ENCODE peak calls at places on chromosomes 7 and 10, in seven cellular contexts. One of them, this sample, is unnamed. For H3K9me3, the result is how much of the 10 kb centered on the place peaks cover.

GRCh38 chr10:90927293-90927692 is 6.4 kb upstream of the ANKRD1 start:
- DNase-seq in CD4-positive, alpha-beta T cell: no peak
- DNase-seq in uterus: no peak
- DNase-seq in GM23248: no peak
- DNase-seq in CD4-positive, alpha-beta memory T cell: no peak
- DNase-seq in left lung: no peak
- DNase-seq in H9: no peak
- DNase-seq in this sample: no peak

GRCh38 chr7:27756298-27756697 is 16.3 kb downstream of the TAX1BP1 start:
- DNase-seq in CD4-positive, alpha-beta T cell: no peak
- DNase-seq in uterus: no peak
- DNase-seq in GM23248: no peak
- DNase-seq in CD4-positive, alpha-beta memory T cell: no peak
- DNase-seq in left lung: no peak
- DNase-seq in H9: no peak
- DNase-seq in this sample: no peak

GRCh38 chr7:2209146-2209960 is 23.4 kb downstream of the MAD1L1 start:
- DNase-seq in CD4-positive, alpha-beta T cell: peak
- DNase-seq in uterus: peak
- DNase-seq in GM23248: peak
- DNase-seq in CD4-positive, alpha-beta memory T cell: no peak
- DNase-seq in left lung: peak
- DNase-seq in H9: peak
- DNase-seq in this sample: peak

GRCh38 chr7:26155531-26156375 is 3.8 kb downstream of the NFE2L3 start:
- DNase-seq in CD4-positive, alpha-beta T cell: no peak
- DNase-seq in uterus: no peak
- DNase-seq in GM23248: peak
- DNase-seq in CD4-positive, alpha-beta memory T cell: no peak
- DNase-seq in left lung: no peak
- DNase-seq in H9: peak
- DNase-seq in this sample: no peak

GRCh38 chr10:18658301-18658991 is 785 bp upstream of the ARL5B start:
- DNase-seq in CD4-positive, alpha-beta T cell: no peak
- DNase-seq in uterus: peak
- DNase-seq in GM23248: peak
- DNase-seq in CD4-positive, alpha-beta memory T cell: peak
- DNase-seq in left lung: no peak
- DNase-seq in H9: no peak
- DNase-seq in this sample: no peak

GRCh38 chr10:4945706-4946348 is 17.4 kb upstream of the AKR1C1 start:
- DNase-seq in CD4-positive, alpha-beta T cell: no peak
- DNase-seq in uterus: no peak
- DNase-seq in GM23248: peak
- DNase-seq in CD4-positive, alpha-beta memory T cell: no peak
- DNase-seq in left lung: no peak
- DNase-seq in H9: no peak
- DNase-seq in this sample: no peak

GRCh38 chr7:20033621-20034200 is 183.5 kb downstream of the MACC1 start:
- DNase-seq in CD4-positive, alpha-beta T cell: no peak
- DNase-seq in uterus: peak
- DNase-seq in GM23248: peak
- DNase-seq in CD4-positive, alpha-beta memory T cell: no peak
- DNase-seq in left lung: no peak
- DNase-seq in H9: no peak
- DNase-seq in this sample: no peak

GRCh38 chr7:31059551-31059950 is 7.4 kb downstream of the ADCYAP1R1 start:
- DNase-seq in CD4-positive, alpha-beta T cell: no peak
- DNase-seq in uterus: no peak
- DNase-seq in GM23248: no peak
- DNase-seq in CD4-positive, alpha-beta memory T cell: no peak
- DNase-seq in left lung: no peak
- DNase-seq in H9: peak
- DNase-seq in this sample: no peak

GRCh38 chr10:69494626-69495558 is 43.6 kb downstream of the TSPAN15 start:
- DNase-seq in CD4-positive, alpha-beta T cell: no peak
- DNase-seq in uterus: peak
- DNase-seq in GM23248: no peak
- DNase-seq in CD4-positive, alpha-beta memory T cell: no peak
- DNase-seq in left lung: no peak
- DNase-seq in H9: no peak
- DNase-seq in this sample: no peak

GRCh38 chr7:139738101-139738489 is 39.7 kb downstream of the HIPK2 start:
- DNase-seq in CD4-positive, alpha-beta T cell: no peak
- DNase-seq in uterus: no peak
- DNase-seq in GM23248: peak
- DNase-seq in CD4-positive, alpha-beta memory T cell: no peak
- DNase-seq in left lung: no peak
- DNase-seq in H9: no peak
- DNase-seq in this sample: no peak

GRCh38 chr10:43141421-43141820 is 3.2 kb downstream of the CSGALNACT2 start:
- DNase-seq in CD4-positive, alpha-beta T cell: no peak
- DNase-seq in uterus: no peak
- DNase-seq in GM23248: no peak
- DNase-seq in CD4-positive, alpha-beta memory T cell: no peak
- DNase-seq in left lung: no peak
- DNase-seq in H9: no peak
- DNase-seq in this sample: no peak

GRCh38 chr10:42753507-42754154 is 29.0 kb upstream of the BMS1 start:
- DNase-seq in CD4-positive, alpha-beta T cell: no peak
- DNase-seq in uterus: peak
- DNase-seq in GM23248: peak
- DNase-seq in CD4-positive, alpha-beta memory T cell: no peak
- DNase-seq in left lung: no peak
- DNase-seq in H9: no peak
- DNase-seq in this sample: no peak

GRCh38 chr7:103914147-103914899 is 75.1 kb downstream of the RELN start:
- DNase-seq in CD4-positive, alpha-beta T cell: no peak
- DNase-seq in uterus: no peak
- DNase-seq in GM23248: no peak
- DNase-seq in CD4-positive, alpha-beta memory T cell: no peak
- DNase-seq in left lung: no peak
- DNase-seq in H9: no peak
- DNase-seq in this sample: no peak

GRCh38 chr10:113665806-113666354 is 2.0 kb upstream of the NRAP start:
- DNase-seq in CD4-positive, alpha-beta T cell: no peak
- DNase-seq in uterus: no peak
- DNase-seq in GM23248: peak
- DNase-seq in CD4-positive, alpha-beta memory T cell: no peak
- DNase-seq in left lung: no peak
- DNase-seq in H9: no peak
- DNase-seq in this sample: no peak

GRCh38 chr10:61633665-61634064 is 29.1 kb upstream of the CABCOCO1 start:
- DNase-seq in CD4-positive, alpha-beta T cell: no peak
- DNase-seq in uterus: no peak
- DNase-seq in GM23248: peak
- DNase-seq in CD4-positive, alpha-beta memory T cell: no peak
- DNase-seq in left lung: no peak
- DNase-seq in H9: no peak
- DNase-seq in this sample: no peak

GRCh38 chr7:36018816-36019484 is 134.1 kb upstream of the EEPD1 start:
- DNase-seq in CD4-positive, alpha-beta T cell: no peak
- DNase-seq in uterus: no peak
- DNase-seq in GM23248: no peak
- DNase-seq in CD4-positive, alpha-beta memory T cell: no peak
- DNase-seq in left lung: no peak
- DNase-seq in H9: no peak
- DNase-seq in this sample: no peak

DNA sequence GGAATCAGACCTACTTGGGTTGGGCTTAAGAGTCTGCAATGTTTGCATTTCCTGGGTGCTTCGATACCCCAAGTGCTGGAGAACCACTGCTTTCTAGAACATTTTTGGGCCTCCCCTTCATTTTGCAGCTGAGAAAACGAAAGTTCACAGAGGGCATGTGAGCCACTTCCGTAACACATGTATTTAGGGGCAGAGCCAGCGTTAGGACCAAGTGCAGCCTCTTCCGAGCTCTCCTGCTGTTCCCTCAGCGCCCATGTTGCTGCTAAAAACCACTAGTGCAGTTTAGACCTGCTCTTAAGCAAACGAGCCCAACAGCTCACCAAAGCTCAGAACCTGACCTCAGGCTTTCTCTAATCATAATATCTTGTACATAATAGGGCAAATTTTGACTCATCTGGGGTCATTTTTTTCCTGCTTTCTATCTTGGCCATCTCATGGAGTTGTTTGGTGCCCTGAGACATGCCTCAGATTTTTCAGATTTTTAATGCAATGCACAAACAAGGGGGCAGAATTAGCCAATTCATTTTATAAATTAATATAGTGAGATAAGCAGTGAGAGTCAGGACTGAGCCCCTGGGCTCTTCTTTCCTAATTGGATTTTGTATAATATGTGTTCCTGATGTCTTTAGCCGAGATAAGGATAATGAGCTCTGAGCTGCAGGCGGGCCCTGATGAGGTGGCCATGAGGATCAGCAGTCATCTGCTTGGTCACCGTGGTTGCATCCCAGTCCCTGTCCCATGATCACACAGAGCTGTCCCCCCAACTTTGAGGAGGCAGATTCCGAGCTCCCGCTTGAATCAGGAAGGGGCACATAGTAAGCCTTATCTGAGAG is 12.9 kb downstream of the BAG3 start:
- DNase-seq in CD4-positive, alpha-beta T cell: peak
- DNase-seq in uterus: no peak
- DNase-seq in GM23248: peak
- DNase-seq in CD4-positive, alpha-beta memory T cell: peak
- DNase-seq in left lung: no peak
- DNase-seq in H9: no peak
- DNase-seq in this sample: peak
- H3K9me3 ChIP-seq in CD4-positive, alpha-beta T cell: under half
- H3K9me3 ChIP-seq in uterus: under half
- H3K9me3 ChIP-seq in GM23248: under half
- H3K9me3 ChIP-seq in CD4-positive, alpha-beta memory T cell: under half
- H3K9me3 ChIP-seq in left lung: under half
- H3K9me3 ChIP-seq in H9: under half
- H3K9me3 ChIP-seq in this sample: under half

DNA sequence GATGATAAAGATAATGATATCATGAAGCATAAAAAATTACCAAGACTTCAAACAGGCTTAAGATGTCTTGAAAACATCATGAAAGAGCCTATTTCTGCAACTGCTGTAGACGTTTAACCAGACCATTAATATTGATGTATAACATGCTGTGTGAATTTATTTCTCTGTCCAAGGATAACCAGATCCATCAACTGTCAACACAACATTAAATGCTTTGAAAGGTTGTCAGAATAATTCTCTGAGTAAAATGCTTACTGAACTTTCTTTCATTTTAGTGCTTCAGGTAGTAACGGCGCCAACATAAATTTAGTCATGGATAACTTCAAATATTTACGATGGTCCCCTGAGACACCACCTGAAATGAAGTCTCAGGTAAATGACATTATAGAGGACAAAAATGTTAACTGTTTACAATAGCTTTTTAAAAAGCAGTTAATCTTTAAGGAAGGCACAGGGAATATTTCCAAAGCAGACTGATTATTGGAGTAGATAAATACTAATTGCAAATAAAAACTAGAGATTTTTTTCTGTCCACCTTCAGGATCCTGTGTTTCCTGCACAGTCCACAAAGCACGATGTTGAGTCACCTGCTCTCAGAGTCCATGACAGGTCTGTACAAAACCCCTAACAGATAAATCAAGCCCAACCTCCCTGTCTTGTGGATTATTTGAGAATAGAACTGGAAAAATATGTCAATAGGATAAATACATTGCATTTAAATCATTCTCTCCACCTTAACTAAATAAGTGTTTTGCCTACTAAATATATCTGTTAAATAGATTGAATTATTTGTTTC is 1213.2 kb downstream of the XPNPEP1 start:
- DNase-seq in CD4-positive, alpha-beta T cell: no peak
- DNase-seq in uterus: no peak
- DNase-seq in GM23248: no peak
- DNase-seq in CD4-positive, alpha-beta memory T cell: no peak
- DNase-seq in left lung: no peak
- DNase-seq in H9: no peak
- DNase-seq in this sample: no peak
- H3K9me3 ChIP-seq in CD4-positive, alpha-beta T cell: under half
- H3K9me3 ChIP-seq in uterus: under half
- H3K9me3 ChIP-seq in GM23248: under half
- H3K9me3 ChIP-seq in CD4-positive, alpha-beta memory T cell: under half
- H3K9me3 ChIP-seq in left lung: under half
- H3K9me3 ChIP-seq in H9: under half
- H3K9me3 ChIP-seq in this sample: under half

GRCh38 chr7:134088199-134088598 is 38.9 kb upstream of the LRGUK start:
- DNase-seq in CD4-positive, alpha-beta T cell: no peak
- DNase-seq in uterus: no peak
- DNase-seq in GM23248: no peak
- DNase-seq in CD4-positive, alpha-beta memory T cell: no peak
- DNase-seq in left lung: no peak
- DNase-seq in H9: no peak
- DNase-seq in this sample: no peak
- H3K9me3 ChIP-seq in CD4-positive, alpha-beta T cell: under half
- H3K9me3 ChIP-seq in uterus: under half
- H3K9me3 ChIP-seq in GM23248: under half
- H3K9me3 ChIP-seq in CD4-positive, alpha-beta memory T cell: under half
- H3K9me3 ChIP-seq in left lung: half or more
- H3K9me3 ChIP-seq in H9: under half
- H3K9me3 ChIP-seq in this sample: under half

GRCh38 chr7:56175784-56176183 is 59.6 kb upstream of the NUPR2 start:
- DNase-seq in CD4-positive, alpha-beta T cell: no peak
- DNase-seq in uterus: no peak
- DNase-seq in GM23248: peak
- DNase-seq in CD4-positive, alpha-beta memory T cell: no peak
- DNase-seq in left lung: no peak
- DNase-seq in H9: no peak
- DNase-seq in this sample: no peak

GRCh38 chr7:56175086-56175760 is 59.0 kb upstream of the NUPR2 start:
- DNase-seq in CD4-positive, alpha-beta T cell: no peak
- DNase-seq in uterus: peak
- DNase-seq in GM23248: peak
- DNase-seq in CD4-positive, alpha-beta memory T cell: no peak
- DNase-seq in left lung: no peak
- DNase-seq in H9: no peak
- DNase-seq in this sample: no peak

GRCh38 chr7:56174346-56175085 is 58.3 kb upstream of the NUPR2 start:
- DNase-seq in CD4-positive, alpha-beta T cell: no peak
- DNase-seq in uterus: no peak
- DNase-seq in GM23248: no peak
- DNase-seq in CD4-positive, alpha-beta memory T cell: no peak
- DNase-seq in left lung: no peak
- DNase-seq in H9: no peak
- DNase-seq in this sample: no peak
- H3K9me3 ChIP-seq in CD4-positive, alpha-beta T cell: under half
- H3K9me3 ChIP-seq in uterus: under half
- H3K9me3 ChIP-seq in GM23248: under half
- H3K9me3 ChIP-seq in CD4-positive, alpha-beta memory T cell: under half
- H3K9me3 ChIP-seq in left lung: under half
- H3K9me3 ChIP-seq in H9: half or more
- H3K9me3 ChIP-seq in this sample: under half

DNA sequence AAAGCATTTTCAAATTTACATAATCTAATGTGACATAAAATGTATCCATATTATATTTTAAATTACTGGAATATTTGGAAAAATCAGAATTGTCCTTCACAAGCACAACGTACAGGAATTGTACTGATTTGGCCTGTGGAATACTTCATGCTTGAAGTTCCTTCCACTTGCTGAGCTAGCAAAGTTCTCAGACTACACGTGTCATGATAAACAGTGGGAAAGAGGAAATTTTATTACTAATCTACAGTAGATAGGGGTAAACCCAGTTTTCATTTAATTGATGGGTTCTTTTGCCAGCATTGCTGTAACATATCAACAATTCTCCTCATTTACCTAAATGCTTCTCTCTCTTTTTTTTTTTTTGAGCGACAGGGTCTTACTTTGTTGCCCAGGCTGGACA is 45.6 kb upstream of the FIGNL1 start:
- DNase-seq in CD4-positive, alpha-beta T cell: no peak
- DNase-seq in uterus: no peak
- DNase-seq in GM23248: no peak
- DNase-seq in CD4-positive, alpha-beta memory T cell: no peak
- DNase-seq in left lung: no peak
- DNase-seq in H9: no peak
- DNase-seq in this sample: no peak
- H3K9me3 ChIP-seq in CD4-positive, alpha-beta T cell: under half
- H3K9me3 ChIP-seq in uterus: under half
- H3K9me3 ChIP-seq in GM23248: under half
- H3K9me3 ChIP-seq in CD4-positive, alpha-beta memory T cell: under half
- H3K9me3 ChIP-seq in left lung: under half
- H3K9me3 ChIP-seq in H9: under half
- H3K9me3 ChIP-seq in this sample: under half

This sample was measured in T-helper 17 cell.